ENCODE peak calls at places on chromosomes 2 and 18, in six cellular contexts. C is PC-9, U is tibial nerve, D is left ventricle myocardium inferior, M is lower leg skin, T is tibial artery. W is an unnamed sample.
A peak's percentile ranks its signal among the peaks of the same experiment; 100 is the strongest.

GRCh38 chr2:43676322-43677050 is at the start of gene C1GALT1C1L:
- DNase-seq in M (peak; percentile 88), C (peak; percentile 52), T (peak; percentile 77), D (peak; percentile 74), U (peak; percentile 23), W (peak; percentile 29)

GRCh38 chr18:59954746-59955145 is 55.0 kb downstream of the PMAIP1 start:
- DNase-seq in U (no peak), C (peak; percentile 83), D (no peak), M (no peak), T (no peak), W (no peak)

GRCh38 chr2:168935810-168936581 is 34.9 kb downstream of the G6PC2 start:
- DNase-seq in U (no peak), D (no peak), M (no peak), T (no peak), C (no peak), W (no peak)

GRCh38 chr2:238946586-238947242 is 98.8 kb downstream of the TWIST2 start:
- DNase-seq in C (no peak), T (peak; percentile 63), M (peak; percentile 81), D (no peak), U (no peak), W (no peak)

GRCh38 chr2:216495656-216496055 is 3.0 kb upstream of the RPL37A start:
- DNase-seq in C (no peak), M (no peak), T (no peak), D (no peak), U (no peak), W (no peak)

GRCh38 chr2:31386648-31387047 is 27.9 kb downstream of the XDH start:
- DNase-seq in T (no peak), D (no peak), M (no peak), U (no peak), C (no peak), W (no peak)

GRCh38 chr2:169173876-169174275 is 104.5 kb downstream of the DHRS9 start:
- DNase-seq in C (no peak), U (no peak), M (no peak), T (no peak), D (peak; percentile 16), W (no peak)

GRCh38 chr2:55155764-55156221 is 76.3 kb downstream of the CLHC1 start:
- DNase-seq in T (no peak), D (no peak), M (no peak), C (peak; percentile 79), U (no peak), W (peak; percentile 86)

GRCh38 chr2:43879261-43879660 is 40.5 kb downstream of the ABCG8 start:
- DNase-seq in D (no peak), U (no peak), M (no peak), C (peak; percentile 41), T (no peak), W (no peak)

GRCh38 chr2:207328944-207329386 is 163.2 kb upstream of the KLF7 start:
- DNase-seq in M (no peak), C (no peak), U (no peak), T (no peak), D (no peak), W (no peak)

GRCh38 chr2:143801561-143801960 is 672.3 kb downstream of the ARHGAP15 start:
- DNase-seq in D (no peak), U (no peak), C (no peak), M (no peak), T (no peak), W (no peak)

GRCh38 chr2:63438171-63438570 is 150.1 kb downstream of the WDPCP start:
- DNase-seq in D (no peak), U (no peak), M (no peak), C (no peak), T (no peak), W (no peak)

GRCh38 chr18:48034651-48035555 is 104.4 kb upstream of the SMAD2 start:
- DNase-seq in T (peak; percentile 54), M (peak; percentile 68), D (no peak), C (no peak), U (no peak), W (no peak)

GRCh38 chr2:231397011-231397927 is 1.8 kb downstream of the B3GNT7 start:
- DNase-seq in D (peak; percentile 1), M (no peak), U (no peak), C (peak; percentile 75), T (no peak), W (no peak)

GRCh38 chr2:28835787-28836186 is 25.2 kb downstream of the SPDYA start:
- DNase-seq in C (no peak), U (no peak), T (no peak), M (no peak), D (no peak), W (no peak)

GRCh38 chr2:85551698-85552678 is 9.3 kb downstream of the GGCX start:
- DNase-seq in M (peak; percentile 97), T (peak; percentile 87), U (peak; percentile 93), C (peak; percentile 75), D (peak; percentile 79), W (peak; percentile 67)

GRCh38 chr2:191218292-191218898 is 26.8 kb upstream of the MYO1B start:
- DNase-seq in M (no peak), D (no peak), T (no peak), C (no peak), U (peak; percentile 64), W (peak; percentile 78)

GRCh38 chr2:121209014-121209610 is 75.9 kb downstream of the TFCP2L1 start:
- DNase-seq in T (no peak), M (no peak), U (no peak), D (no peak), C (no peak), W (no peak)

GRCh38 chr2:140539506-140539905 is 1591.3 kb downstream of the LRP1B start:
- DNase-seq in U (no peak), C (no peak), T (no peak), D (no peak), M (no peak), W (no peak)

GRCh38 chr2:240429872-240430491 is 5.5 kb upstream of the GPC1 start:
- DNase-seq in T (peak; percentile 59), D (peak; percentile 7), U (no peak), M (peak; percentile 75), C (no peak), W (no peak)

GRCh38 chr18:59096098-59096779 is 43.4 kb upstream of the SEC11C start:
- DNase-seq in T (no peak), U (no peak), D (no peak), M (no peak), C (no peak), W (no peak)

DNA sequence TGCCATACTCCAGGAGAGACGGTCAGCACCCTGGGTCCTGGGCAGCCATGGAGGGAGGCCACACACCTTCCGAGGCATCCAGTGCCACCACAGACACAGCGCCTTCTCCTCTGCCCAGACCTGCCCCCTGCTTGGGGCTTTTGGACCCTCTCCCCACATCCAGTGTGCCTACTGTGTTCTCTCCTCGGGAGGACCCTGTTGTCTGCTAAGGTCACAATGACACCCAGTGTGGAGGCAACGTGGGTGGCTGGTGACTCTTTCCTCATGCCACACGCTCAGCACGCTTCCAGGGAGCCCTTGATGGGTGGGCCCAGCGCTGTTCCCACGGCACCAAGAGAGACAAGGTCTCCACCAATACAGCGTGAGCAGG is 251.9 kb downstream of the EIPR1 start:
- DNase-seq in M (peak; percentile 46), U (no peak), C (no peak), T (peak; percentile 46), D (no peak), W (no peak)
- H3K4me3 ChIP-seq in M (no peak overlapping the region), U (no peak overlapping the region), C (no peak overlapping the region), T (no peak overlapping the region), D (no peak overlapping the region), W (no peak overlapping the region)

GRCh38 chr2:219304223-219304622 is 5.0 kb downstream of the PTPRN start:
- DNase-seq in T (no peak), D (no peak), C (no peak), M (no peak), U (no peak), W (no peak)
- H3K4me3 ChIP-seq in T (no peak overlapping the region), D (no peak overlapping the region), C (no peak overlapping the region), M (no peak overlapping the region), U (no peak overlapping the region), W (no peak overlapping the region)

GRCh38 chr18:54956506-54956905 is 2.8 kb downstream of the CCDC68 start:
- DNase-seq in D (no peak), M (no peak), U (no peak), T (no peak), C (no peak), W (no peak)

GRCh38 chr18:54958711-54959625 is at the start of gene CCDC68:
- DNase-seq in T (no peak), D (peak; percentile 52), M (no peak), C (peak; percentile 50), U (no peak), W (no peak)

GRCh38 chr18:54957295-54957694 is 2.0 kb downstream of the CCDC68 start:
- DNase-seq in T (no peak), C (no peak), D (no peak), U (no peak), M (no peak), W (no peak)

GRCh38 chr18:54960197-54960596 is 936 bp upstream of the CCDC68 start:
- DNase-seq in T (no peak), U (no peak), C (no peak), M (no peak), D (no peak), W (no peak)

DNA sequence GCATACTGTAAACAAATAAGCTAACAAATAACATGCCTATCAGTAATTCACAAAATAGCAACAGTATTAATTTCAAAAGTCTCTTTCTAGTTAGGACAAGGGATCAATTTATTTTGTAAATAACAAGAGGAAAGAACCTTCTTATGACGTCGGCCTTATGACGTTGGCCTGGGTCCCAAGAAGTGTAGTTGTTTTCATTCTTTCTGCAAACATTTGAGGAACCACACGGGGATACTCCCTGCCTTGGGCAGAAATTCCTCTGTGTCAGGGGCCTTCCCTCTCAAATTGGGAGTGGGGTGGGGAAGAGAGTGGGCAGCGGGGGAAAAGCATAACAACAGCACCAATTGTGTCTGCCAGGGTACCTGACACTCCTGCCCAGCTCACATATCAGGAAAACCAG is 1.3 kb downstream of the CCDC68 start:
- DNase-seq in U (no peak), T (no peak), C (peak; percentile 38), D (no peak), M (no peak), W (peak; percentile 26)
- H3K4me3 ChIP-seq in U (peak overlapping the region; percentile 47), T (no peak overlapping the region), C (peak overlapping the region; percentile 77), D (peak overlapping the region; percentile 74), M (no peak overlapping the region), W (no peak overlapping the region)

GRCh38 chr2:167862296-167862695 is 385.1 kb downstream of the STK39 start:
- DNase-seq in U (no peak), C (no peak), T (no peak), D (no peak), M (no peak), W (no peak)

GRCh38 chr2:167861574-167862193 is 385.7 kb downstream of the STK39 start:
- DNase-seq in C (no peak), M (no peak), U (no peak), D (no peak), T (no peak), W (no peak)

GRCh38 chr2:167859676-167860075 is 387.7 kb downstream of the STK39 start:
- DNase-seq in D (no peak), M (no peak), T (no peak), U (no peak), C (no peak), W (no peak)

GRCh38 chr2:167862787-167863186 is 384.6 kb downstream of the STK39 start:
- DNase-seq in C (no peak), M (no peak), U (no peak), D (no peak), T (no peak), W (peak; percentile 16)

DNA sequence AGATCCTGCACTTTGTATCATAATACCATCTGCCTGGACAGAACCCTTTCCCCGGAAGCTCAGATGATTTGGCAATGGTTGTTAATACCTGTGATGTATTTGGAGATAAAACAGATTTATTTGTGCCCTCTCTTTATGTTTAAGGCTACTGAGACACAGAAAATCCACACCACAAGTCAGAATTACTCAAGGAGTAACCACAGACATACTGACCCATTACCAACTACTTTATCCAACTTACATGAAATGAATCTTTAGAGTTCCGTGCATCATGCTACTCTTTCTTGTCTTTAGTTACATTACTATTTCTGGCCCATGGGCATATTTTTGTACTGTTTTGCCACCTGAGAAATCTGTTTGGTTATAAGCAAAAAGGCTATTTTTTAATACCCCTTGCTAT is 384.0 kb downstream of the STK39 start:
- DNase-seq in D (no peak), M (no peak), U (no peak), T (no peak), C (no peak), W (no peak)
- H3K4me3 ChIP-seq in D (no peak overlapping the region), M (no peak overlapping the region), U (no peak overlapping the region), T (no peak overlapping the region), C (no peak overlapping the region), W (no peak overlapping the region)

W was measured in astrocyte of the cerebellum.